ENCODE peak calls at places on chromosomes 5 and 9, in ten cellular contexts. V, C, F, B, W, K, E, R, D and N are unnamed samples.
A peak's percentile ranks its signal among the peaks of the same experiment; 100 is the strongest.

GRCh38 chr5:127333463-127333862 is 42.9 kb downstream of the MEGF10 start:
- DNase-seq in V (no peak), C (no peak), F (no peak), B (no peak), W (no peak), K (no peak), E (no peak), R (no peak), D (no peak), N (no peak)

GRCh38 chr9:122370303-122370702 is 521 bp upstream of the PTGS1 start:
- DNase-seq in V (no peak), C (no peak), F (no peak), B (peak; percentile 50), W (no peak), K (no peak), E (no peak), R (no peak), D (peak; percentile 78), N (no peak)

GRCh38 chr5:152990771-152991170 is 499.7 kb upstream of the GRIA1 start:
- DNase-seq in V (no peak), C (no peak), F (no peak), B (no peak), W (no peak), K (no peak), E (no peak), R (no peak), D (no peak), N (no peak)

GRCh38 chr5:14438195-14438606 is 143.4 kb upstream of the OTULINL start:
- DNase-seq in V (no peak), C (no peak), F (no peak), B (no peak), W (no peak), K (no peak), E (no peak), R (no peak), D (no peak), N (peak; percentile 52)

GRCh38 chr5:33049845-33050244 is 338.7 kb downstream of the NPR3 start:
- DNase-seq in V (peak; percentile 93), C (no peak), F (peak; percentile 81), B (no peak), W (peak; percentile 92), K (no peak), E (no peak), R (no peak), D (no peak), N (no peak)

GRCh38 chr9:130267930-130268329 is 2.4 kb downstream of the HMCN2 start:
- DNase-seq in V (no peak), C (no peak), F (no peak), B (no peak), W (no peak), K (no peak), E (peak; percentile 65), R (no peak), D (peak; percentile 38), N (no peak)

GRCh38 chr5:98101131-98101530 is 672.3 kb upstream of the RGMB start:
- DNase-seq in V (peak; percentile 39), C (no peak), F (no peak), B (no peak), W (no peak), K (no peak), E (no peak), R (no peak), D (no peak), N (no peak)

GRCh38 chr5:87300744-87301143 is 33.1 kb downstream of the RASA1 start:
- DNase-seq in V (peak; percentile 96), C (no peak), F (peak; percentile 70), B (no peak), W (peak; percentile 78), K (no peak), E (no peak), R (no peak), D (no peak), N (no peak)

GRCh38 chr9:135295556-135296300 is 183.9 kb upstream of the PPP1R26 start:
- DNase-seq in V (no peak), C (no peak), F (no peak), B (no peak), W (no peak), K (no peak), E (no peak), R (no peak), D (no peak), N (no peak)

GRCh38 chr5:133065482-133065881 is 13.7 kb downstream of the HSPA4 start:
- DNase-seq in V (no peak), C (no peak), F (no peak), B (no peak), W (no peak), K (no peak), E (no peak), R (no peak), D (no peak), N (no peak)

GRCh38 chr9:22158275-22158674 is 149.2 kb upstream of the CDKN2B start:
- DNase-seq in V (peak; percentile 22), C (no peak), F (no peak), B (no peak), W (no peak), K (no peak), E (no peak), R (no peak), D (no peak), N (no peak)

GRCh38 chr9:75648021-75648420 is 242.5 kb upstream of the PCSK5 start:
- DNase-seq in V (peak; percentile 1), C (no peak), F (no peak), B (no peak), W (no peak), K (no peak), E (no peak), R (no peak), D (no peak), N (no peak)

GRCh38 chr5:41968153-41968723 is 43.2 kb downstream of the FBXO4 start:
- DNase-seq in V (no peak), C (no peak), F (no peak), B (no peak), W (no peak), K (no peak), E (no peak), R (no peak), D (peak; percentile 76), N (no peak)